ENCODE peak calls at places on chromosomes 5 and 9, in five cellular contexts. Z, J, E, H and M are unnamed samples.

GRCh38 chr9:1400983-1401382 is 350.8 kb downstream of the DMRT2 start:
- DNase-seq in Z (no peak), J (no peak), E (no peak), H (no peak), M (no peak)

GRCh38 chr5:170383227-170383626 is 5.9 kb downstream of the KCNMB1 start:
- DNase-seq in Z (no peak), J (no peak), E (no peak), H (no peak), M (no peak)

GRCh38 chr5:135718151-135718550 is 116.3 kb upstream of the SLC25A48 start:
- DNase-seq in Z (peak; percentile 36), J (no peak), E (no peak), H (no peak), M (peak; percentile 10)

GRCh38 chr5:2017540-2018389 is 135.0 kb upstream of the IRX4 start:
- DNase-seq in Z (peak; percentile 40), J (no peak), E (no peak), H (no peak), M (no peak)

GRCh38 chr5:56833325-56833724 is 18.0 kb downstream of the MAP3K1 start:
- DNase-seq in Z (no peak), J (no peak), E (no peak), H (no peak), M (no peak)

GRCh38 chr5:133696006-133696584 is 83.8 kb upstream of the FSTL4 start:
- DNase-seq in Z (no peak), J (no peak), E (no peak), H (no peak), M (no peak)

GRCh38 chr5:66247176-66247960 is 103.3 kb downstream of the SREK1 start:
- DNase-seq in Z (peak; percentile 76), J (peak; percentile 67), E (no peak), H (peak; percentile 11), M (peak; percentile 81)

GRCh38 chr9:37963936-37964739 is 60.2 kb upstream of the SLC25A51 start:
- DNase-seq in Z (peak; percentile 83), J (peak; percentile 99), E (peak; percentile 30), H (peak; percentile 92), M (peak; percentile 95)

GRCh38 chr9:123417289-123418051 is 61.5 kb downstream of the CRB2 start:
- DNase-seq in Z (no peak), J (no peak), E (no peak), H (no peak), M (no peak)

GRCh38 chr9:134210908-134211810 is 46.8 kb upstream of the RNU6ATAC start:
- DNase-seq in Z (no peak), J (no peak), E (peak; percentile 16), H (peak; percentile 22), M (no peak)

GRCh38 chr9:115167175-115167574 is 49.2 kb upstream of the TNC start:
- DNase-seq in Z (no peak), J (peak; percentile 68), E (no peak), H (peak; percentile 71), M (peak; percentile 51)

GRCh38 chr5:127958421-127959011 is 125.0 kb upstream of the SLC12A2 start:
- DNase-seq in Z (peak; percentile 93), J (no peak), E (no peak), H (no peak), M (no peak)

GRCh38 chr9:112377087-112377486 is 2.8 kb upstream of the HSDL2 start:
- DNase-seq in Z (no peak), J (no peak), E (no peak), H (no peak), M (no peak)

GRCh38 chr5:118996098-118996497 is 7.8 kb upstream of the DTWD2 start:
- DNase-seq in Z (no peak), J (peak; percentile 8), E (no peak), H (no peak), M (no peak)

GRCh38 chr5:177087707-177088005 is 941 bp downstream of the FGFR4 start:
- DNase-seq in Z (no peak), J (no peak), E (no peak), H (no peak), M (no peak)
- H3K4me3 ChIP-seq in Z (peak overlapping the region; percentile 51), J (no peak overlapping the region), E (no peak overlapping the region), H (no peak overlapping the region), M (peak overlapping the region; percentile 53)

GRCh38 chr5:114207615-114208014 is 154.3 kb upstream of the KCNN2 start:
- DNase-seq in Z (no peak), J (no peak), E (no peak), H (no peak), M (no peak)

GRCh38 chr5:114210662-114211061 is 151.2 kb upstream of the KCNN2 start:
- DNase-seq in Z (no peak), J (no peak), E (no peak), H (no peak), M (no peak)

GRCh38 chr5:114206640-114207039 is 155.2 kb upstream of the KCNN2 start:
- DNase-seq in Z (no peak), J (no peak), E (no peak), H (no peak), M (no peak)

GRCh38 chr5:114208588-114208987 is 153.3 kb upstream of the KCNN2 start:
- DNase-seq in Z (no peak), J (no peak), E (no peak), H (no peak), M (no peak)

DNA sequence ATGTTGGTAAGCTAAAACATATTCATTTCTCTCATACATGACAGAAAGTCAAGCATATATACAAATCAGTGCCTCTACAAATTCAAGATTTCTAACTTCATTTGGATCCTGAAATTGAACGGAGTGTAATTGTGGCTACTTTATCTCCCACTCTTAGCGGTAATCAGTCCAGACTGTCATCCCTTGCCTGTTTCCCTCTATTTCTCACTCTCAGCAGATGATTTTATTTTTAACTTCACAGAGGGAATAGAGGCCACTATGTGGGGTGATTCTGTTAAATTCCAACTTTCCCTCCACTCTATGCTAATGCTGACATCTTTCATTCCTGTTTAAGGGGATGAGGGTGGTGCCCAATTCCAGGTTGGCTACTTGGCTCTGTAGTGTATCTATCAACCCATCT is 153.8 kb upstream of the KCNN2 start:
- DNase-seq in Z (no peak), J (no peak), E (no peak), H (no peak), M (no peak)
- H3K4me3 ChIP-seq in Z (no peak overlapping the region), J (no peak overlapping the region), E (no peak overlapping the region), H (no peak overlapping the region), M (no peak overlapping the region)

GRCh38 chr5:139524446-139524845 is 36.7 kb upstream of the UBE2D2 start:
- DNase-seq in Z (no peak), J (no peak), E (no peak), H (no peak), M (no peak)
- H3K4me3 ChIP-seq in Z (no peak overlapping the region), J (no peak overlapping the region), E (no peak overlapping the region), H (no peak overlapping the region), M (no peak overlapping the region)

GRCh38 chr5:672329-673139 is 20.6 kb downstream of the TPPP start:
- DNase-seq in Z (peak; percentile 95), J (peak; percentile 87), E (peak; percentile 79), H (peak; percentile 78), M (peak; percentile 11)
- H3K4me3 ChIP-seq in Z (peak overlapping the region; percentile 35), J (no peak overlapping the region), E (no peak overlapping the region), H (no peak overlapping the region), M (no peak overlapping the region)

DNA sequence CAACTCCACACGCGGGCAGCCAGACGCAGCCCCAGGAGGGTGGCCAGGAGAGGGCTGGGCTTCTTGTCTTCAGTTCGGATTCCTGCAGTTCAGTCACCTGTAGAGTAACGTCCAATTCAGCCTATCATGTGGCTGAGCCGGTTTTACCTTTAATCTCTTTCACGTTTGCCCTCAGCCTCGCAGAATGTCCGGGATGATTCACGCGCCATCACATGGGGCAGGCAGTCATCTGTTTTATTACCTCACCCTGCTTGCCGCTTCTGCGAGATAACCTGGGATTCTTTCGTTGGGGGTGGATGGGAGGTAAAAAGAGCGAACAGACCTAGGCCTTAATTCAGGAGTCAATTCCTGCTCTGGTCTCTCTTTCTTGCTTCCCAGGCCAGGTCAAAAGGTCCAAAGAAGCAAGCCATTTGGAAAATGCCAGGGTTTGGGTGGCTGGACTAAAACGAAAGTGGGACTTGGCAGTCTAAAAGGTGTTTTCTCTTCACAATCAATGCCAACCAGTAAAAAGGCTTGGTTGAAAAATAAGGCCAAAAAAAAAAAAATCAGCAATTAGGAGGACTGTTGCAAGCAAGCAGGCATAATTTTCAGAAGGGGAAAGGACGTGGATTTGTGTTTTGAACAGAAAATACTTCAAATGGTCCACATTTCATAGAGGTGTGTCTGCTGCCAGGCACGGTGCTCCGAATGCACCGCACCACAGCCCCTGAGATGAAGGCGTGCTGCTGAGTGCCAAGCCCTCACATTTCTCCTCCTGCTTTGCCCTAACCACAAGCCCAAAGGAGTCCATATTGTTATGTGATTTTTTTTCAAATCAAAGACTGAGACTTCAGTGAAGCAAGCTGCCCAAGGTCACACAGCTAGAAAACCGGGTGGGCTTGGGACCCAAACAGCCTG is 2.8 kb upstream of the WWC1 start:
- DNase-seq in Z (peak; percentile 55), J (no peak), E (no peak), H (no peak), M (no peak)
- H3K4me3 ChIP-seq in Z (peak overlapping the region; percentile 7), J (no peak overlapping the region), E (no peak overlapping the region), H (no peak overlapping the region), M (no peak overlapping the region)

GRCh38 chr9:109320734-109321448 is at the start of gene EPB41L4B:
- DNase-seq in Z (peak; percentile 91), J (peak; percentile 78), E (peak; percentile 70), H (peak; percentile 47), M (peak; percentile 18)
- H3K4me3 ChIP-seq in Z (peak within 1 kb of the TSS; percentile 85), J (peak within 1 kb of the TSS; percentile 42), E (peak within 1 kb of the TSS; percentile 43), H (peak within 1 kb of the TSS; percentile 44), M (peak within 1 kb of the TSS; percentile 35)